ENCODE peak calls at places on chromosomes 11 and 22, in four cellular contexts. I is H1, U is Panc1, T is SK-N-SH. Q is an unnamed sample.

GRCh38 chr11:115699733-115700132 is 195.5 kb upstream of the CADM1 start:
- DNase-seq in I (no peak), U (no peak), T (no peak), Q (no peak)

GRCh38 chr22:40491990-40492631 is 121.7 kb downstream of the SGSM3 start:
- DNase-seq in T (no peak), I (no peak), U (no peak), Q (no peak)

GRCh38 chr11:33835143-33835878 is 56.6 kb downstream of the LMO2 start:
- DNase-seq in T (peak), I (no peak), U (no peak), Q (peak)

GRCh38 chr11:46461461-46461927 is 69.9 kb upstream of the CHRM4 start:
- DNase-seq in I (no peak), T (no peak), U (no peak), Q (no peak)

GRCh38 chr22:37043828-37044538 is 7.6 kb upstream of the KCTD17 start:
- DNase-seq in T (peak), I (no peak), U (peak), Q (peak)

GRCh38 chr11:68302256-68303054 is 9.9 kb upstream of the LRP5 start:
- DNase-seq in T (peak), U (no peak), I (no peak), Q (no peak)

GRCh38 chr11:61509058-61510029 is 795 bp downstream of the LRRC10B start:
- DNase-seq in I (peak), U (no peak), T (peak), Q (peak)

GRCh38 chr11:17508816-17509215 is 32.2 kb upstream of the ABCC8 start:
- DNase-seq in U (no peak), T (no peak), I (no peak), Q (no peak)

GRCh38 chr22:44450503-44450902 is 47.5 kb downstream of the RTL6 start:
- DNase-seq in U (no peak), I (no peak), T (no peak), Q (no peak)

GRCh38 chr11:67483901-67484665 is 1.3 kb downstream of the AIP start:
- DNase-seq in I (no peak), U (no peak), T (no peak), Q (no peak)

GRCh38 chr11:66904055-66904454 is 47.2 kb downstream of the LRFN4 start:
- DNase-seq in T (peak), U (no peak), I (no peak), Q (no peak)

GRCh38 chr22:46893281-46894020 is 131.0 kb downstream of the TBC1D22A start:
- DNase-seq in U (no peak), I (no peak), T (no peak), Q (no peak)
- TF ChIP-seq SIN3A in U (no peak), I (no peak), T (no peak), Q (no peak)

DNA sequence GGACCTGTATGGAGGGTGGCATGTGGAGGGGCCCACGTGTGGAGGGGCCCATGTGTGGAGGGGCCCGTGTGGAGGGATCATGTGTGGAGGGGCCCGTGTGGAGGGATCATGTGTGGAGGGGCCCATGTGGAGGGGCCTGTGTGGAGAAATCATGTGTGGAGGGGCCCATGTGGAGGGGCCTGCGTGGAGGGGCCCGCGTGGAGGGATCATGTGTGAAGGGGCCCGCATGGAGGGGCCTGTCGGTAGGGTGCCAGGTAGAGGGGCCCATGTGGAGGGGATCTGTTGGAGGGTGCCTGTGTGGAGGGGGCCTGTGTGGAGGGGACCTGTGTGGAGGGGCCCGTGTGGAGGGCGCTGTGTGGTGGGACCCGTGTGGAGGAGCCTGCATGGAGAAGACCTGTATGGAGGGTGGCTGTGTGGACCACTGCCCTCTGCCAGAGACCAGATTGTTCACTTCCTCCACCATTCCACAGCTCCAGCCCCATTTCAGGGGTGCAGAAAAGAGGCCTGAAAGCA is 47.0 kb downstream of the IGLL5 start:
- DNase-seq in T (no peak), U (no peak), I (no peak), Q (peak)
- TF ChIP-seq SIN3A in T (no peak), U (no peak), I (no peak), Q (no peak)

DNA sequence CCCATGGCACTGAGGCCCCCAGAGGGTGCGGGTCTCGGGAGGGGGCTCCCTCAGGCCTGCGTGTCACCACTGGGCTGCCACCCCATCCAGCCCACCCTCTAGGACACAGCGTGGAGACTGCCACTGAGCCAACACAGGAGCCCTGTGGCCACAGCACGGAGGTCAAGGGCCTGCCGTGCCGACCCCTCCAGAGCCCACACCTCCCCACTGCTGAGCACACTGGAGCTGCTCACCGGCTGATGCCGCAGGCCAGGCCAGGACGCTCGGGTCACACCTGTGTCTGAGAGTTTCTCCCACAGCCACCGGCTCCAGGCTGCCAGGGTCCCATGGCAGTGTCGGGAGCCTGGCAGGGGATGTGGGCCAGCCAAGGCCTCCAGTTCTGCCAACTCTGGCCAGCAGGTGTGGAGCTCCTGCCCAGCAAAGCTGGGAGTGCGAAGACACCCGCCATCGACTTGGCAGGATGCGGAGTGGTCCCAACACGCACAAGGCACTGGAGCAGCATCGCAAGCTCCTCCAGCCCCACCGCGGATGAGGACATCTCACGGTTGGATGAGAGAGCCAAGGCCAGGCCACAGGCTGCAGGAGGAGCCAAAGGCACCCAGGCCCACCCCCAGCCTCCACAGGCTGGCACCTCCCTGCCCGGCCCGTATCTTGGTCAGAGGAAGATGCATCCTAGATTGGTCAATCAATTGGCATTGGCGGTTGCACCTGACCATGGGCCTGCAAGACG is 187.1 kb downstream of the BRD1 start:
- DNase-seq in T (no peak), I (no peak), U (no peak), Q (no peak)
- TF ChIP-seq SIN3A in T (no peak), I (no peak), U (no peak), Q (no peak)

GRCh38 chr11:128501008-128501407 is 86.3 kb downstream of the ETS1 start:
- DNase-seq in U (no peak), T (no peak), I (no peak), Q (no peak)
- TF ChIP-seq SIN3A in U (no peak), T (no peak), I (no peak), Q (no peak)

GRCh38 chr11:15289718-15290117 is 175.0 kb downstream of the INSC start:
- DNase-seq in I (no peak), U (no peak), T (peak), Q (no peak)
- TF ChIP-seq SIN3A in I (no peak), U (no peak), T (no peak), Q (no peak)

DNA sequence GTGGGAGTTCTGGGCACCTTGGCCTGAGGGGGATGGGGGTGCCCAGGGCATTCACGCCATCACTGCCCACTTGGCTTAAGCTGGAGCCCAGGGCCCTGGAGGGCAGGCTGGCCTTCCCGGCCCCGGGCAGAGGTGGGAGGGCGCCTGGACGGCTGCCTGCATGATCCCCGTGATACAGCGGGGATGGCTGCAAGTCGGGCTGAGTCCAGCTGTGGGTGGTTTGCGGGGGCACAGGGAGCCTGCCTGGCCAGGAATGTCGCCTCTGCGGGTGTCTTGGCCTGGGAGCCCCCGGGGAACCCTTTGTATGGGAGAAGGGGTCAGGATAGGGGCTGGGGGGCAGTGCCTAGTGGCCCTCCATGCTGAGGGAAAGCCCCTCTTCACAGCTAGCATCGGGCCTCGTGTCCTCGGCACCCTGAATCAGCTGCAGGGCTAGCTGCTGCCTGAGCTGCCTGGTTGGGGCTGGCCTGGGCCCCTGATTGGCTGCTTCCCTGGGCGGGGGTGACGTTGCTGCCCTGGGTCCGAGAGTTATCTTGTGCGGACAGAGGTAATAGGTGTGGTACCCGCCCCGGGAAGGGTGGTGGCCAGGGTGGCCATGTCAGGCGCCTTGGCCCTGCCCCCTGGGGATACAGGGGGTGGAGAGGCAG is 8.2 kb downstream of the BRSK2 start:
- DNase-seq in U (no peak), T (no peak), I (no peak), Q (peak)
- TF ChIP-seq SIN3A in U (no peak), T (no peak), I (no peak), Q (no peak)

DNA sequence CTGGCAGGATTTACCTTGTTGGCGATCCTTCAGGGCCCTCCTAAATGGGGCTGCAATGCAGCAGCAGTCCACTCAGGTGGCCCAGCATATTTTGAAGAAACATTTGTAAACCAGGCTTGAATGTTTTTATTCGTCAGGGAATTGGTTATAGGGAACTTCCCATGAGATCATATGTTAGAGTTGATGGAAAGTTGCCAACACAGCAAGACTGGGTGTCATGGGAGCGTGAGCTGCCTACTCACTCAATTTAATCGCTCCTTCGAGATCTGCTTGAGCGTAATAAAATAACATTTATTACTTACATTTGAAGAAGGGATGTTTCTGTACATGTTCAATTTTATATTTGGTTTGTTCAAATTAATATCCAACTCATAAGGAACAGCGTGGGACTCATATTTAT is 19.4 kb downstream of the OR2AT4 start:
- DNase-seq in T (no peak), I (no peak), U (no peak), Q (no peak)
- TF ChIP-seq SIN3A in T (no peak), I (no peak), U (no peak), Q (no peak)

GRCh38 chr11:9462806-9463537 is 2.2 kb downstream of the ZNF143 start:
- DNase-seq in I (no peak), U (no peak), T (no peak), Q (no peak)
- TF ChIP-seq SIN3A in I (no peak), U (no peak), T (no peak), Q (no peak)

GRCh38 chr22:38266120-38266519 is 6.7 kb downstream of the TMEM184B start:
- DNase-seq in T (no peak), U (no peak), I (no peak), Q (peak)

GRCh38 chr22:38264322-38264843 is 8.4 kb downstream of the TMEM184B start:
- DNase-seq in U (no peak), T (no peak), I (no peak), Q (no peak)

GRCh38 chr22:38269466-38269865 is 3.3 kb downstream of the TMEM184B start:
- DNase-seq in T (no peak), I (no peak), U (no peak), Q (no peak)

GRCh38 chr22:38270091-38270972 is 2.5 kb downstream of the TMEM184B start:
- DNase-seq in I (no peak), T (no peak), U (no peak), Q (peak)

DNA sequence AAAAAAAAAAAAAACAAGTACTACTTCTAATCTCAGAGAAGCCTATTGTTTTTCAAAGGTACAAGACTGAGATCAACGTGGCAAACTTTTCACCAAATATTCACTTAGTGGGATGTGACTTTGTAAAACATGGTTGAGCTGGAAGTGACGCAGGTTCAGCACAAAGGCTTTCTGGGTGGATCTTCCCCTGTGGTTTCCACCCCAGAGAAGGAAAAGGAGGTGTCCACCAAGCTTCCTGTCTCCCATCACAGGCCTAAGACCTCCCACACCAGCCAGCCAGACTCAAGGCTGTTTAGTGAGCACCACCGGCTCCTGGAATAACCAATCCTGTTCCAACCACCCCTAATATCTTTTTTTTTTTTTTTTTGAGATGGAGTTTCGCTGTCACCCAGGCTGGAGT is 5.7 kb downstream of the TMEM184B start:
- DNase-seq in I (no peak), T (no peak), U (no peak), Q (peak)
- TF ChIP-seq SIN3A in I (no peak), T (no peak), U (no peak), Q (no peak)